ENCODE peak calls at places on chromosomes 11 and 22, in five cellular contexts. One of them, this sample, is unnamed.

GRCh38 chr11:120336641-120337132 is 474 bp downstream of the ARHGEF12 start:
- DNase-seq in HepG2: no peak
- DNase-seq in GM12878: no peak
- DNase-seq in H1: peak
- DNase-seq in K562: peak
- DNase-seq in this sample: peak

GRCh38 chr11:100874203-100874602 is 187.1 kb downstream of the ARHGAP42 start:
- DNase-seq in HepG2: no peak
- DNase-seq in GM12878: no peak
- DNase-seq in H1: no peak
- DNase-seq in K562: no peak
- DNase-seq in this sample: no peak

GRCh38 chr11:86360775-86361395 is 13.8 kb upstream of the CCDC81 start:
- DNase-seq in HepG2: peak
- DNase-seq in GM12878: no peak
- DNase-seq in H1: no peak
- DNase-seq in K562: peak
- DNase-seq in this sample: peak

GRCh38 chr11:110349109-110349996 is 52.9 kb upstream of the RDX start:
- DNase-seq in HepG2: no peak
- DNase-seq in GM12878: peak
- DNase-seq in H1: no peak
- DNase-seq in K562: no peak
- DNase-seq in this sample: no peak

GRCh38 chr11:16815047-16815767 is 76.8 kb downstream of the C11orf58 start:
- DNase-seq in HepG2: no peak
- DNase-seq in GM12878: no peak
- DNase-seq in H1: no peak
- DNase-seq in K562: peak
- DNase-seq in this sample: no peak

GRCh38 chr11:117175781-117176180 is 2.8 kb upstream of the SIDT2 start:
- DNase-seq in HepG2: no peak
- DNase-seq in GM12878: no peak
- DNase-seq in H1: no peak
- DNase-seq in K562: no peak
- DNase-seq in this sample: no peak

GRCh38 chr22:43478621-43479285 is 66.9 kb downstream of the MPPED1 start:
- DNase-seq in HepG2: no peak
- DNase-seq in GM12878: no peak
- DNase-seq in H1: no peak
- DNase-seq in K562: no peak
- DNase-seq in this sample: no peak

GRCh38 chr11:1219836-1220810 is 2.7 kb upstream of the MUC5B start:
- DNase-seq in HepG2: peak
- DNase-seq in GM12878: no peak
- DNase-seq in H1: peak
- DNase-seq in K562: no peak
- DNase-seq in this sample: peak

GRCh38 chr11:86288776-86289507 is 13.1 kb upstream of the HIKESHI start:
- DNase-seq in HepG2: no peak
- DNase-seq in GM12878: no peak
- DNase-seq in H1: no peak
- DNase-seq in K562: peak
- DNase-seq in this sample: no peak

DNA sequence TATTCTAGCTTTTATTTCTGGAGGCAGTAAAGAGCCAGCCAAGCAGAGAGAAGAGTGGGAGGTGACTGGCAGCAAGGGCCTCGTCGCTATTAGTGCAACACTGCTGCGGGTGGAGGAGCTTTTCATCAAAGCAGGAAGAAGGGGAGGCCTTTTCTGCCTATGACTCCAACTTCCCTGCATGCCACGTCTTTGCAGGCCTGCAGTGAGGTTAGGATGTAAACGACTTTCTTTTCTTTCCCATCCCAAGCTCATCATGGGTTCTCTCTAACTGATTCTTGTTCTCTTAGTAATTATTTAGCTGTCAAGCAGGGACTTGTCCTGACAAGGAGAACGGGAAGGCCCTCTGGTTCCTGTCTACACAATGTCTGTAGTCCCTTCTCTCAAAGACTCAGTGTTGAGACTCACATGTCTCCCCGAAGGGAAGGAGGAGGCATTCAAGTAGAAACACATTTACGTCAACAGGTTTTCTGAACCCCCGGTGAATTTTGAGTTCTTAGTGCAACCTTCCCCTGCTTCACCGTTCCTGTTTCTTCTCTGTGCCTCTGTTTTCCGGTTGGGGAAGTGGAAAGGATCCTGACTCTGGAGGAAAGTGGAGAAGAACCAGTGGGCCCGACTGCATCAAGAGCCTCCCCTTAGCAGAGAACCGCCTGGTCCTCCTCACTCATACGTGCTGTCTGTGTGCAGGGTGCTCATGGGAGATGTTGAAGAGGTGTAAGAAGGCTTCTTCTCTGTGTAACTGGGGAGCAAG is 56.9 kb downstream of the PACS1 start:
- DNase-seq in HepG2: no peak
- DNase-seq in GM12878: no peak
- DNase-seq in H1: no peak
- DNase-seq in K562: no peak
- DNase-seq in this sample: no peak
- TF ChIP-seq KDM1A in HepG2: no peak
- TF ChIP-seq KDM1A in GM12878: no peak
- TF ChIP-seq KDM1A in H1: no peak
- TF ChIP-seq KDM1A in K562: no peak
- TF ChIP-seq KDM1A in this sample: no peak

GRCh38 chr11:77024745-77025144 is 9.5 kb upstream of the B3GNT6 start:
- DNase-seq in HepG2: no peak
- DNase-seq in GM12878: no peak
- DNase-seq in H1: no peak
- DNase-seq in K562: no peak
- DNase-seq in this sample: no peak

GRCh38 chr11:77020751-77021150 is 13.4 kb upstream of the B3GNT6 start:
- DNase-seq in HepG2: no peak
- DNase-seq in GM12878: no peak
- DNase-seq in H1: no peak
- DNase-seq in K562: peak
- DNase-seq in this sample: peak

GRCh38 chr11:77014669-77015068 is 19.5 kb upstream of the B3GNT6 start:
- DNase-seq in HepG2: no peak
- DNase-seq in GM12878: no peak
- DNase-seq in H1: no peak
- DNase-seq in K562: no peak
- DNase-seq in this sample: no peak

DNA sequence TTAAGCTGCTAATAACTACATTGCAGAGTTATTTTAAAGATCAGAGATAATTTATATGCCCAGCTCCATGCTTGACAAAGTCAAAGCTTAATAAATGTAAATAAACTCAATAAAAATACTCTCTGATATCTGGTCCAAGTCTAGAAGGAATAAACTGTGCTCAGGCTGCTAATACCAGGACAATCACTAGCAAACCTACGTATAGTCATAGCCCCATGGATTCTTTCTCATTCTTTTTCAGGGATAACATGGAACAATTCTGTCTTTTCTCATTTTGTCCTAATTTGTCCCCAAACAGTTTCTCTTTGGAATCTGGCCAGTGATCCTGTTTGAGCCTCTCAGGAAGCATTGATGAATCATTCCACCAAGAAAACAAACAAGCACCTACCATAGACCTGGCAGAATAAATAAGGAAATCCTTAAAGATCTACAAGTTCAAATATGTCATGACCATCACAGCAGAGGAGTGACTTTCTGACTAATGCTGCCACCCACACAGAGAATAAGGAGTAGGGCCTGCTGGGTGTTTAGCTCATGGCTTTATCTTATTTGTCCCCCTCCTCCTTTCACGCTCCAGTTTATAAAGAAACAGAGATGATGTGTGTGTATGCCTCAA is 14.1 kb upstream of the B3GNT6 start:
- DNase-seq in HepG2: peak
- DNase-seq in GM12878: no peak
- DNase-seq in H1: no peak
- DNase-seq in K562: peak
- DNase-seq in this sample: peak
- TF ChIP-seq KDM1A in HepG2: no peak
- TF ChIP-seq KDM1A in GM12878: no peak
- TF ChIP-seq KDM1A in H1: no peak
- TF ChIP-seq KDM1A in K562: no peak
- TF ChIP-seq KDM1A in this sample: no peak

GRCh38 chr11:130120045-130120444 is 39.5 kb upstream of the ST14 start:
- DNase-seq in HepG2: no peak
- DNase-seq in GM12878: no peak
- DNase-seq in H1: no peak
- DNase-seq in K562: no peak
- DNase-seq in this sample: no peak

GRCh38 chr11:130122141-130122575 is 37.4 kb upstream of the ST14 start:
- DNase-seq in HepG2: no peak
- DNase-seq in GM12878: no peak
- DNase-seq in H1: no peak
- DNase-seq in K562: no peak
- DNase-seq in this sample: no peak

GRCh38 chr11:130121430-130121978 is 38.1 kb upstream of the ST14 start:
- DNase-seq in HepG2: no peak
- DNase-seq in GM12878: no peak
- DNase-seq in H1: no peak
- DNase-seq in K562: no peak
- DNase-seq in this sample: no peak

GRCh38 chr11:130118165-130118564 is 41.4 kb upstream of the ST14 start:
- DNase-seq in HepG2: no peak
- DNase-seq in GM12878: peak
- DNase-seq in H1: no peak
- DNase-seq in K562: no peak
- DNase-seq in this sample: no peak

DNA sequence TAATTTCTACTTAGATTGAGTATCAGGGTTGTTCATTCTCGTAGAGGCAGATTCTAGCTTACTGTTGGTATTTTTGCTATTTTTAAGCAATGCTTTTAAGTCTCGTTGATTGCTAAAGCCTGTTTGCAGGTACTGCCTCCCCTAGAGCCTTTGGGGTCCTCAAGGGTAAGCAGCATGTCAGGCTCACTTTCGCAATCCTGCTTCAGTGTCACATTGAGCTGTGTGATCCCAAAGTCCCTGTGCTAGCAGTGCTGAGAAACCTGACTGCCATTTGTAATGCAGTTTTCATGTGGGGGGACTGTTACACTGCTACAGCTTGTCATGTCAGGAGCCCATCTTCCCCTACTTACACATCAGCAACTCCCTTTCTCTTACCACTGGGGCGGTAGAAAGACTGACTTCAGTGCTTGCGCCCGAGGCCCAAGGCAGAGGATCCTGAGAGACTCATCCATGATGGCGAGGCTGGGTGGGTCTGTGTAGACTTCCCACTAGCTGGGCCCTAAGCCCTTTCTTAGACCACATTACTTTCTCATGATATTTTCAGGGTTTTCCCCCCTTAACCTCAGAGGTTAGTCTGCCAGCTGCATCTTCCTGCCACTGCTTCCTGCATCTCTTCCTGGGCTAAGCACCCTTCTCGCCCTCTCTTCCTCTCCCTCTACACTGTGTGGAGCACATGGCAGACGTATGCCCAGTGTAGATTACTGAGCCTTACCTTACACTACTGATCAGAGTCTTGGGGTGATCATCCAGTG is 40.8 kb upstream of the ST14 start:
- DNase-seq in HepG2: peak
- DNase-seq in GM12878: peak
- DNase-seq in H1: no peak
- DNase-seq in K562: no peak
- DNase-seq in this sample: no peak
- TF ChIP-seq KDM1A in HepG2: no peak
- TF ChIP-seq KDM1A in GM12878: no peak
- TF ChIP-seq KDM1A in H1: no peak
- TF ChIP-seq KDM1A in K562: no peak
- TF ChIP-seq KDM1A in this sample: no peak

GRCh38 chr11:105489431-105489830 is 120.4 kb upstream of the GRIA4 start:
- DNase-seq in HepG2: no peak
- DNase-seq in GM12878: no peak
- DNase-seq in H1: no peak
- DNase-seq in K562: no peak
- DNase-seq in this sample: no peak
- TF ChIP-seq KDM1A in HepG2: no peak
- TF ChIP-seq KDM1A in GM12878: no peak
- TF ChIP-seq KDM1A in H1: no peak
- TF ChIP-seq KDM1A in K562: no peak
- TF ChIP-seq KDM1A in this sample: no peak

DNA sequence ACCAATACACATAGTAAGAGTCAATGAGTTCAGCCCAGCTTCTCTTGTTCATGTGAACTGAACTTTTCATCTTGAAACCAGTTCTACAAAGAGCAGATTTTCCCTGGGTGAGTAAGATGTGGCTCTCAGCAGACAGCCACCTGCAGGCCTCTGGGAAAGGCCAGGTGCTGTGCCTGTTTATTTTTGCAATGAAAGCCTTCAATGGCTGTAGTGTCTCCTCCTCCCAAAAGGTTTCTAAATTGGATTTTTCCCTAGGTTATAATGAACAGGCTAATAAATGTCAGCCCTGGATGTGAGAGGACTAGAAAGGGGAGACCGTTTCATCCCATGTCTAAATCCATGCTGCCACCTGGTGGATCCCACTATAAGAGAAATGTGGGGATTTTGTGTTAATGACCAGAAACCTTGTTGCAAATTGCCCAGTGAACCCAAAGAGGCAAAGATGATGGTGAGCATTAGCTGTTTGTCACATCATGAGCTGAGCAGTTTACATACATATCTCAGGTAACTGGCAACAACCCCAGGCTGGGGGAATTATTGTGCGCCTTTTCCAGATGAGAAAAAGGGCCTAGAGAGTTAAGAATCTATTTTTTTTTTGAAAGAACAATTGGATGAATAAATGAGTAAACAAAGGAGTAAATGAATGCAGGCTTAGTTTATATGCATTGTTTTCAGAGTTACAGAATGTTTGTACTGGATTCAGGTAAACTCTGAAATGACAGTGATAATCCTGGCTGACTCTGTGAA is 12.7 kb downstream of the C11orf91 start:
- DNase-seq in HepG2: peak
- DNase-seq in GM12878: peak
- DNase-seq in H1: peak
- DNase-seq in K562: peak
- DNase-seq in this sample: peak
- TF ChIP-seq KDM1A in HepG2: no peak
- TF ChIP-seq KDM1A in GM12878: no peak
- TF ChIP-seq KDM1A in H1: no peak
- TF ChIP-seq KDM1A in K562: no peak
- TF ChIP-seq KDM1A in this sample: no peak